ENCODE peak calls at places on chromosomes 6 and 20, in six cellular contexts. One of them, this sample, is unnamed.
A peak's percentile ranks its signal among the peaks of the same experiment; 100 is the strongest.

GRCh38 chr20:37335642-37336368 is 10.1 kb upstream of the SRC start:
- DNase-seq in glutamatergic neuron: no peak
- DNase-seq in MCF 10A: no peak
- DNase-seq in H1: no peak
- DNase-seq in GM13977: no peak
- DNase-seq in AG09319: no peak
- DNase-seq in this sample: no peak

GRCh38 chr6:20698675-20699074 is 164.4 kb downstream of the CDKAL1 start:
- DNase-seq in AG09319: no peak
- DNase-seq in GM13977: no peak
- DNase-seq in H1: no peak
- DNase-seq in glutamatergic neuron: no peak
- DNase-seq in MCF 10A: no peak
- DNase-seq in this sample: no peak

GRCh38 chr20:57361517-57361916 is 10.5 kb downstream of the RAE1 start:
- DNase-seq in GM13977: no peak
- DNase-seq in AG09319: peak; percentile 35
- DNase-seq in glutamatergic neuron: no peak
- DNase-seq in MCF 10A: peak; percentile 60
- DNase-seq in H1: no peak
- DNase-seq in this sample: peak; percentile 97

GRCh38 chr6:11221623-11222384 is 10.7 kb downstream of the NEDD9 start:
- DNase-seq in H1: no peak
- DNase-seq in GM13977: no peak
- DNase-seq in glutamatergic neuron: no peak
- DNase-seq in MCF 10A: peak; percentile 17
- DNase-seq in AG09319: no peak
- DNase-seq in this sample: no peak

GRCh38 chr6:90492798-90493197 is 94.1 kb downstream of the MAP3K7 start:
- DNase-seq in H1: no peak
- DNase-seq in AG09319: no peak
- DNase-seq in MCF 10A: no peak
- DNase-seq in GM13977: no peak
- DNase-seq in glutamatergic neuron: no peak
- DNase-seq in this sample: no peak

GRCh38 chr20:50189681-50190250 is 864 bp upstream of the CEBPB start:
- DNase-seq in H1: no peak
- DNase-seq in GM13977: no peak
- DNase-seq in glutamatergic neuron: no peak
- DNase-seq in AG09319: no peak
- DNase-seq in MCF 10A: peak; percentile 23
- DNase-seq in this sample: peak; percentile 57

GRCh38 chr6:34358389-34358906 is 34.0 kb downstream of the NUDT3 start:
- DNase-seq in GM13977: no peak
- DNase-seq in MCF 10A: peak; percentile 68
- DNase-seq in H1: no peak
- DNase-seq in glutamatergic neuron: peak; percentile 44
- DNase-seq in AG09319: no peak
- DNase-seq in this sample: peak; percentile 26

GRCh38 chr6:134240664-134241431 is 77.1 kb downstream of the SGK1 start:
- DNase-seq in GM13977: no peak
- DNase-seq in glutamatergic neuron: no peak
- DNase-seq in AG09319: no peak
- DNase-seq in MCF 10A: peak; percentile 71
- DNase-seq in H1: no peak
- DNase-seq in this sample: peak; percentile 13

GRCh38 chr6:32153252-32153834 is 598 bp upstream of the PPT2 start:
- DNase-seq in MCF 10A: no peak
- DNase-seq in glutamatergic neuron: peak; percentile 55
- DNase-seq in AG09319: no peak
- DNase-seq in GM13977: no peak
- DNase-seq in H1: peak; percentile 67
- DNase-seq in this sample: peak; percentile 44

GRCh38 chr6:25138697-25139051 is 140.5 kb upstream of the CARMIL1 start:
- DNase-seq in glutamatergic neuron: no peak
- DNase-seq in GM13977: peak; percentile 59
- DNase-seq in MCF 10A: peak; percentile 69
- DNase-seq in AG09319: peak; percentile 49
- DNase-seq in H1: no peak
- DNase-seq in this sample: no peak

GRCh38 chr20:4217349-4217761 is 202.0 kb upstream of the RNF24 start:
- DNase-seq in MCF 10A: peak; percentile 56
- DNase-seq in AG09319: no peak
- DNase-seq in H1: no peak
- DNase-seq in GM13977: no peak
- DNase-seq in glutamatergic neuron: no peak
- DNase-seq in this sample: peak; percentile 77

GRCh38 chr6:130843575-130844320 is 16.5 kb downstream of the SMLR1 start:
- DNase-seq in AG09319: peak; percentile 11
- DNase-seq in glutamatergic neuron: no peak
- DNase-seq in GM13977: peak; percentile 21
- DNase-seq in H1: no peak
- DNase-seq in MCF 10A: peak; percentile 71
- DNase-seq in this sample: peak; percentile 27

GRCh38 chr6:73116330-73116729 is 109.0 kb downstream of the KHDC1L start:
- DNase-seq in MCF 10A: no peak
- DNase-seq in H1: no peak
- DNase-seq in GM13977: no peak
- DNase-seq in glutamatergic neuron: no peak
- DNase-seq in AG09319: no peak
- DNase-seq in this sample: no peak

GRCh38 chr6:142718667-142719191 is 226.2 kb downstream of the HIVEP2 start:
- DNase-seq in GM13977: no peak
- DNase-seq in glutamatergic neuron: no peak
- DNase-seq in H1: no peak
- DNase-seq in AG09319: no peak
- DNase-seq in MCF 10A: no peak
- DNase-seq in this sample: no peak

GRCh38 chr20:2713285-2713684 is 20.7 kb downstream of the EBF4 start:
- DNase-seq in H1: no peak
- DNase-seq in MCF 10A: peak; percentile 18
- DNase-seq in AG09319: no peak
- DNase-seq in GM13977: no peak
- DNase-seq in glutamatergic neuron: no peak
- DNase-seq in this sample: no peak

GRCh38 chr6:147873826-147874225 is 365.3 kb downstream of the SAMD5 start:
- DNase-seq in AG09319: no peak
- DNase-seq in glutamatergic neuron: no peak
- DNase-seq in GM13977: no peak
- DNase-seq in H1: no peak
- DNase-seq in MCF 10A: no peak
- DNase-seq in this sample: no peak

GRCh38 chr6:107936162-107936909 is 21.7 kb downstream of the SEC63 start:
- DNase-seq in AG09319: no peak
- DNase-seq in H1: no peak
- DNase-seq in glutamatergic neuron: no peak
- DNase-seq in GM13977: no peak
- DNase-seq in MCF 10A: no peak
- DNase-seq in this sample: no peak

GRCh38 chr6:157615951-157616350 is 207.1 kb upstream of the SNX9 start:
- DNase-seq in MCF 10A: no peak
- DNase-seq in AG09319: no peak
- DNase-seq in H1: no peak
- DNase-seq in GM13977: no peak
- DNase-seq in glutamatergic neuron: no peak
- DNase-seq in this sample: no peak

GRCh38 chr6:157613011-157613522 is 210.0 kb upstream of the SNX9 start:
- DNase-seq in H1: no peak
- DNase-seq in GM13977: no peak
- DNase-seq in AG09319: peak; percentile 66
- DNase-seq in MCF 10A: peak; percentile 91
- DNase-seq in glutamatergic neuron: no peak
- DNase-seq in this sample: peak; percentile 92

GRCh38 chr6:157611406-157611805 is 211.6 kb upstream of the SNX9 start:
- DNase-seq in glutamatergic neuron: no peak
- DNase-seq in GM13977: no peak
- DNase-seq in MCF 10A: no peak
- DNase-seq in AG09319: no peak
- DNase-seq in H1: no peak
- DNase-seq in this sample: no peak

GRCh38 chr6:157614026-157614484 is 209.0 kb upstream of the SNX9 start:
- DNase-seq in glutamatergic neuron: no peak
- DNase-seq in H1: no peak
- DNase-seq in GM13977: no peak
- DNase-seq in AG09319: no peak
- DNase-seq in MCF 10A: no peak
- DNase-seq in this sample: no peak

GRCh38 chr6:157615411-157615763 is 207.7 kb upstream of the SNX9 start:
- DNase-seq in GM13977: no peak
- DNase-seq in AG09319: no peak
- DNase-seq in glutamatergic neuron: no peak
- DNase-seq in H1: no peak
- DNase-seq in MCF 10A: no peak
- DNase-seq in this sample: no peak
- TF ChIP-seq CTCF in GM13977: peak; percentile 11
- TF ChIP-seq CTCF in AG09319: no peak
- TF ChIP-seq CTCF in glutamatergic neuron: no peak
- TF ChIP-seq CTCF in H1: peak; percentile 27
- TF ChIP-seq CTCF in MCF 10A: no peak
- TF ChIP-seq CTCF in this sample: no peak

GRCh38 chr6:29521006-29521680 is 33.4 kb upstream of the MAS1L start:
- DNase-seq in glutamatergic neuron: no peak
- DNase-seq in H1: peak; percentile 8
- DNase-seq in AG09319: no peak
- DNase-seq in GM13977: no peak
- DNase-seq in MCF 10A: no peak
- DNase-seq in this sample: no peak

GRCh38 chr6:29522241-29522640 is 34.5 kb upstream of the MAS1L start:
- DNase-seq in AG09319: no peak
- DNase-seq in glutamatergic neuron: no peak
- DNase-seq in GM13977: no peak
- DNase-seq in MCF 10A: no peak
- DNase-seq in H1: no peak
- DNase-seq in this sample: no peak

GRCh38 chr6:29519291-29520010 is 31.7 kb upstream of the MAS1L start:
- DNase-seq in MCF 10A: no peak
- DNase-seq in glutamatergic neuron: no peak
- DNase-seq in AG09319: no peak
- DNase-seq in H1: no peak
- DNase-seq in GM13977: no peak
- DNase-seq in this sample: no peak

GRCh38 chr6:29517728-29518440 is 30.1 kb upstream of the MAS1L start:
- DNase-seq in GM13977: no peak
- DNase-seq in H1: no peak
- DNase-seq in glutamatergic neuron: peak; percentile 28
- DNase-seq in AG09319: no peak
- DNase-seq in MCF 10A: no peak
- DNase-seq in this sample: no peak

GRCh38 chr6:29520232-29520631 is 32.5 kb upstream of the MAS1L start:
- DNase-seq in MCF 10A: no peak
- DNase-seq in glutamatergic neuron: no peak
- DNase-seq in AG09319: no peak
- DNase-seq in GM13977: no peak
- DNase-seq in H1: peak; percentile 16
- DNase-seq in this sample: no peak
- TF ChIP-seq CTCF in MCF 10A: no peak
- TF ChIP-seq CTCF in glutamatergic neuron: no peak
- TF ChIP-seq CTCF in AG09319: no peak
- TF ChIP-seq CTCF in GM13977: no peak
- TF ChIP-seq CTCF in H1: no peak
- TF ChIP-seq CTCF in this sample: no peak

GRCh38 chr6:135852775-135853174 is 1.3 kb downstream of the PDE7B start:
- DNase-seq in H1: no peak
- DNase-seq in glutamatergic neuron: no peak
- DNase-seq in GM13977: no peak
- DNase-seq in MCF 10A: no peak
- DNase-seq in AG09319: no peak
- DNase-seq in this sample: no peak

GRCh38 chr6:135854799-135855198 is 3.3 kb downstream of the PDE7B start:
- DNase-seq in AG09319: no peak
- DNase-seq in H1: no peak
- DNase-seq in GM13977: no peak
- DNase-seq in MCF 10A: no peak
- DNase-seq in glutamatergic neuron: no peak
- DNase-seq in this sample: no peak

GRCh38 chr6:135853986-135854385 is 2.5 kb downstream of the PDE7B start:
- DNase-seq in GM13977: no peak
- DNase-seq in AG09319: no peak
- DNase-seq in H1: no peak
- DNase-seq in MCF 10A: no peak
- DNase-seq in glutamatergic neuron: no peak
- DNase-seq in this sample: no peak

GRCh38 chr6:135851442-135852271 is at the start of gene PDE7B:
- DNase-seq in glutamatergic neuron: peak; percentile 46
- DNase-seq in GM13977: peak; percentile 50
- DNase-seq in MCF 10A: peak; percentile 95
- DNase-seq in H1: peak; percentile 55
- DNase-seq in AG09319: peak; percentile 97
- DNase-seq in this sample: peak; percentile 20

DNA sequence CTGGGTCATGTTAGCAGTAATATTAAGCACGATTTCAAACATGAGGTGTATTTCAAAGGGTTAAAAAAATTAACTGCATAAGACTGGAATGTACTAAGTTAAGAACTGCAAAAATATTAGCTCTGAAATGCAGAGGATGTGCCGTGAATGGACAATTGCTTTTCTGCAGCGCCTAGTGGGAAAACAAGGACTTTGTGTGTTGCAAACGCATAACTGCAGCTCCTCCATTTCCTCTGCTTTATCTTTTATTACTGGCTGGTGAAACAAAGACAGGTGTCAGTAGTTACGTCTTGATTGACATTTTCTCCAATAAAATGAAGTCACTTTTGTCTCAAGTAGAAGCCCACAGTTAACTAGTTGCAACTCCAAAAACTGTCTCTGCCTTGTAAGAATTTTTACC is 1.7 kb downstream of the PDE7B start:
- DNase-seq in AG09319: no peak
- DNase-seq in MCF 10A: no peak
- DNase-seq in glutamatergic neuron: no peak
- DNase-seq in H1: no peak
- DNase-seq in GM13977: no peak
- DNase-seq in this sample: no peak
- TF ChIP-seq CTCF in AG09319: peak; percentile 18
- TF ChIP-seq CTCF in MCF 10A: no peak
- TF ChIP-seq CTCF in glutamatergic neuron: no peak
- TF ChIP-seq CTCF in H1: no peak
- TF ChIP-seq CTCF in GM13977: no peak
- TF ChIP-seq CTCF in this sample: no peak

DNA sequence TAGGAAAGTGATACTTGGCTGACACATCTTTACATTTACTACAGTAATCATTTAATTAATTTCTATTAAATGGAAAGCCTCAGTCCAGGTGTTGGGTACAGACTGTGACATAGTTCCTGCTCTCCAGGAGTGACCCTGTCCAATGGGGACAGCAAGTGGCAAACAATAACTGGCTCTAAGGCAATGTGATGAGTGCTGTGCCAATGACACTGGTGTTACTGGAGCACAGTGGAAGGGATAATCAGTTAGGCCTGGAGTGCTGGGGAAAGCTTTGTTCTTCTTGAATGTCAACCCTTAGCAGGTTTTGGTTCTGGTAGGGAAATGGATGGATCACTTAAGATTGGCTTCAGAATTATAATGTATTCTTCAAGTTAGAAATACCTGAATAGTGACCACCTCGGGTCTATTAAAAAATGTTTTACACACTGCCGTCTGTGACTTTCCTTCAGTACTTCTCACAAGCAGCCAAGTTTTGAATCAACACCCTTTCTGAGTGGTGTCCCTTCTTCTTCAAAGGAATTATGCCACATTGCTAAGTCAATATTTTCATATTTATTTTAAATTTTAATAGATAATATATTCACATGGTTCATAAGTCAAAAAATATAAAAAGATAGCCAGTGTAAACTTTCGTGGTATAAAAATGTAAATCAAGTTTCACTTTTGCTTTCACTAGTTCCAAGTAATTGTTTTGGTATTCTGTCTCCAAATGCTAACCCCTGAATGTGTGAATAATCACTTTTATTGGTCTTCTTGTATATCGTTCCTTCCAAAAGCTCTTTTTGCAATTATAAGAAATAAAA is 9.6 kb downstream of the CMTR1 start:
- DNase-seq in glutamatergic neuron: no peak
- DNase-seq in GM13977: no peak
- DNase-seq in MCF 10A: no peak
- DNase-seq in AG09319: no peak
- DNase-seq in H1: no peak
- DNase-seq in this sample: no peak
- TF ChIP-seq CTCF in glutamatergic neuron: no peak
- TF ChIP-seq CTCF in GM13977: no peak
- TF ChIP-seq CTCF in MCF 10A: no peak
- TF ChIP-seq CTCF in AG09319: no peak
- TF ChIP-seq CTCF in H1: no peak
- TF ChIP-seq CTCF in this sample: no peak